ENCODE peak calls at places on chromosomes 12 and 14, in six cellular contexts. B is AG10803, Y is WTC11, I is dorsolateral prefrontal cortex, F is progenitor cell of endocrine pancreas, C is left lung. T is an unnamed sample.

GRCh38 chr12:93609281-93610192 is 37.1 kb downstream of the SOCS2 start:
- DNase-seq in Y (no peak), C (no peak), I (no peak), B (peak; percentile 42), F (no peak), T (no peak)

GRCh38 chr14:67187210-67187609 is 2.0 kb upstream of the GARIN2 start:
- DNase-seq in C (no peak), F (no peak), I (no peak), B (peak; percentile 72), Y (no peak), T (no peak)

GRCh38 chr14:98077176-98077575 is 1194.8 kb downstream of the BCL11B start:
- DNase-seq in C (no peak), Y (no peak), I (no peak), B (no peak), F (no peak), T (no peak)

GRCh38 chr12:45284096-45284901 is 68.4 kb downstream of the ANO6 start:
- DNase-seq in I (no peak), B (peak; percentile 79), C (no peak), Y (peak; percentile 36), F (no peak), T (no peak)

GRCh38 chr12:124508323-124509096 is 58.9 kb downstream of the NCOR2 start:
- DNase-seq in F (no peak), Y (no peak), B (no peak), C (no peak), I (no peak), T (no peak)

GRCh38 chr12:131011165-131012079 is 57.7 kb downstream of the ADGRD1 start:
- DNase-seq in F (no peak), Y (no peak), C (no peak), B (peak; percentile 67), I (no peak), T (no peak)

GRCh38 chr14:100440207-100440631 is 117.1 kb downstream of the SLC25A47 start:
- DNase-seq in C (peak; percentile 88), I (peak; percentile 76), F (peak; percentile 30), Y (peak; percentile 72), B (peak; percentile 63), T (peak; percentile 27)

GRCh38 chr12:124240493-124240892 is 54.4 kb upstream of the RFLNA start:
- DNase-seq in Y (peak; percentile 35), I (no peak), F (no peak), C (no peak), B (no peak), T (no peak)

GRCh38 chr12:6868211-6869048 is 1.1 kb downstream of the TPI1 start:
- DNase-seq in C (no peak), B (no peak), I (no peak), F (no peak), Y (no peak), T (no peak)

GRCh38 chr14:104559043-104559768 is 20.4 kb upstream of the C14orf180 start:
- DNase-seq in C (peak; percentile 58), B (no peak), Y (no peak), F (no peak), I (no peak), T (no peak)

GRCh38 chr12:103586791-103587370 is at the start of gene STAB2:
- DNase-seq in Y (no peak), C (no peak), F (no peak), B (no peak), I (no peak), T (no peak)

GRCh38 chr12:67811437-67812361 is 163.2 kb downstream of the DYRK2 start:
- DNase-seq in C (no peak), I (no peak), Y (no peak), B (peak; percentile 54), F (no peak), T (no peak)

GRCh38 chr12:75603475-75603874 is 92.1 kb upstream of the KRR1 start:
- DNase-seq in B (peak; percentile 44), Y (no peak), I (no peak), C (no peak), F (no peak), T (no peak)

GRCh38 chr14:95014036-95014435 is 143.3 kb downstream of the DICER1 start:
- DNase-seq in I (no peak), B (no peak), C (no peak), Y (no peak), F (no peak), T (no peak)

GRCh38 chr12:64390275-64390851 is at the start of gene C12orf56:
- DNase-seq in C (peak; percentile 78), B (peak; percentile 30), F (no peak), I (no peak), Y (peak; percentile 78), T (peak; percentile 11)

GRCh38 chr12:64389154-64389553 is 1.4 kb downstream of the C12orf56 start:
- DNase-seq in C (no peak), Y (no peak), I (no peak), F (no peak), B (no peak), T (no peak)

GRCh38 chr12:64395739-64396138 is 5.2 kb upstream of the C12orf56 start:
- DNase-seq in Y (no peak), F (no peak), I (no peak), C (no peak), B (no peak), T (no peak)

GRCh38 chr12:64387201-64387816 is 3.2 kb downstream of the C12orf56 start:
- DNase-seq in I (no peak), B (no peak), F (no peak), Y (no peak), C (no peak), T (no peak)

GRCh38 chr12:64392221-64392620 is 1.7 kb upstream of the C12orf56 start:
- DNase-seq in B (peak; percentile 58), Y (no peak), F (no peak), C (no peak), I (no peak), T (no peak)
- TF ChIP-seq CTCF in B (peak; percentile 45), Y (no peak), F (peak; percentile 51), C (no peak), I (no peak), T (peak; percentile 56)

GRCh38 chr12:107632246-107632645 is 53.4 kb upstream of the PWP1 start:
- DNase-seq in I (no peak), C (no peak), Y (no peak), F (no peak), B (no peak), T (no peak)

GRCh38 chr12:107635139-107635538 is 50.5 kb upstream of the PWP1 start:
- DNase-seq in B (no peak), C (no peak), Y (peak; percentile 57), F (no peak), I (no peak), T (no peak)

GRCh38 chr12:107631715-107632114 is 53.9 kb upstream of the PWP1 start:
- DNase-seq in B (no peak), F (no peak), C (no peak), I (no peak), Y (no peak), T (no peak)

GRCh38 chr12:107634530-107634929 is 51.1 kb upstream of the PWP1 start:
- DNase-seq in Y (no peak), I (no peak), C (no peak), B (no peak), F (no peak), T (no peak)
- TF ChIP-seq CTCF in Y (no peak), I (no peak), C (no peak), B (no peak), F (no peak), T (no peak)

DNA sequence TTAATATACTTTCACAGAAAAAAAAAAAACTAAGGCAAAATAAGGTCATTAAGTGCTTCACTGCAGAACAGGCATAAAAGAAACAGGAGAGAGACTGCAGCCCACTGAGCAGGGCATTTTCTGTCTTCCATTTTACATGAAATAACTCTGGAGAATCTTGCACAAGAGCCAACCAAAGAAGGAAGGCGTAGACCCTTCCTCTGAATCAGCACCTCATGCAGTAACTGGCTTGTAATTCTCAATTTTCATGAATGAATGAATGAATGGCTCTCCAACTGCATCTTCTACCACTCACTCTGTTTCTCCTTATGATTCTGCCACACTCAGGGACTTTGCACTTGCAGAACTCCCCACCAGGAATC is 102.0 kb upstream of the PPM1H start:
- DNase-seq in C (no peak), I (no peak), B (no peak), F (no peak), Y (no peak), T (no peak)
- TF ChIP-seq CTCF in C (no peak), I (no peak), B (no peak), F (no peak), Y (no peak), T (no peak)

GRCh38 chr14:70873627-70874026 is 33.6 kb upstream of the PCNX1 start:
- DNase-seq in B (no peak), C (no peak), F (no peak), I (no peak), Y (no peak), T (no peak)
- TF ChIP-seq CTCF in B (peak; percentile 22), C (no peak), F (no peak), I (no peak), Y (no peak), T (no peak)

GRCh38 chr12:108689314-108690190 is 41.8 kb downstream of the CORO1C start:
- DNase-seq in I (no peak), C (no peak), F (no peak), B (peak; percentile 52), Y (no peak), T (peak; percentile 37)
- TF ChIP-seq CTCF in I (peak; percentile 44), C (no peak), F (no peak), B (no peak), Y (no peak), T (no peak)

GRCh38 chr12:12498210-12498609 is 64.5 kb downstream of the DUSP16 start:
- DNase-seq in Y (no peak), F (no peak), I (no peak), C (no peak), B (no peak), T (no peak)
- TF ChIP-seq CTCF in Y (no peak), F (no peak), I (no peak), C (no peak), B (no peak), T (no peak)

GRCh38 chr12:32252199-32253073 is 145.8 kb downstream of the BICD1 start:
- DNase-seq in B (no peak), C (no peak), Y (no peak), F (no peak), I (no peak), T (no peak)

GRCh38 chr12:32248594-32249140 is 142.0 kb downstream of the BICD1 start:
- DNase-seq in Y (no peak), I (no peak), F (no peak), C (no peak), B (peak; percentile 60), T (no peak)

GRCh38 chr12:32254260-32254659 is 145.1 kb upstream of the FGD4 start:
- DNase-seq in B (no peak), Y (no peak), C (no peak), I (no peak), F (no peak), T (no peak)

GRCh38 chr12:32249701-32250270 is 143.1 kb downstream of the BICD1 start:
- DNase-seq in F (no peak), I (no peak), C (no peak), B (peak; percentile 33), Y (no peak), T (no peak)

GRCh38 chr12:32253154-32253795 is 146.1 kb upstream of the FGD4 start:
- DNase-seq in Y (no peak), C (no peak), B (no peak), I (no peak), F (no peak), T (no peak)
- TF ChIP-seq CTCF in Y (no peak), C (no peak), B (no peak), I (no peak), F (no peak), T (no peak)